ENCODE peak calls at places on chromosome 7, in four cellular contexts. V is left ventricle myocardium inferior, S is fibroblast of mammary gland, X is progenitor cell of endocrine pancreas. Y is an unnamed sample.

GRCh38 chr7:84176716-84177115 is 17.9 kb downstream of the SEMA3A start:
- DNase-seq in V (no peak), S (no peak), X (no peak), Y (no peak)

GRCh38 chr7:155825346-155825745 is 13.1 kb upstream of the SHH start:
- DNase-seq in V (no peak), S (no peak), X (no peak), Y (no peak)

GRCh38 chr7:28298870-28299484 is 113.3 kb upstream of the CREB5 start:
- DNase-seq in V (no peak), S (peak; percentile 78), X (no peak), Y (peak; percentile 68)

GRCh38 chr7:120402368-120402767 is 129.4 kb downstream of the KCND2 start:
- DNase-seq in V (no peak), S (peak; percentile 44), X (no peak), Y (peak; percentile 54)

GRCh38 chr7:157606140-157606539 is 269.3 kb downstream of the DNAJB6 start:
- DNase-seq in V (no peak), S (no peak), X (no peak), Y (no peak)

GRCh38 chr7:42269161-42269560 is 32.2 kb upstream of the GLI3 start:
- DNase-seq in V (no peak), S (no peak), X (no peak), Y (no peak)

GRCh38 chr7:90320801-90321494 is at the start of gene FAM237B:
- DNase-seq in V (no peak), S (peak; percentile 34), X (peak; percentile 29), Y (peak; percentile 42)

GRCh38 chr7:44967571-44968446 is 11.0 kb downstream of the MYO1G start:
- DNase-seq in V (no peak), S (no peak), X (no peak), Y (peak; percentile 50)

GRCh38 chr7:43113622-43114450 is 1.4 kb downstream of the HECW1 start:
- DNase-seq in V (no peak), S (no peak), X (no peak), Y (no peak)

GRCh38 chr7:33904680-33905388 is 505 bp upstream of the BMPER start:
- DNase-seq in V (peak; percentile 23), S (peak; percentile 48), X (peak; percentile 45), Y (peak; percentile 52)

GRCh38 chr7:1814089-1814811 is 144.2 kb downstream of the ELFN1 start:
- DNase-seq in V (no peak), S (no peak), X (no peak), Y (no peak)

GRCh38 chr7:124784879-124785818 is 19.6 kb upstream of the GPR37 start:
- DNase-seq in V (no peak), S (peak; percentile 55), X (no peak), Y (peak; percentile 83)

GRCh38 chr7:3648276-3648675 is 347.2 kb downstream of the SDK1 start:
- DNase-seq in V (no peak), S (peak; percentile 2), X (no peak), Y (peak; percentile 34)

GRCh38 chr7:53151496-53151895 is 116.1 kb downstream of the POM121L12 start:
- DNase-seq in V (no peak), S (no peak), X (no peak), Y (no peak)

DNA sequence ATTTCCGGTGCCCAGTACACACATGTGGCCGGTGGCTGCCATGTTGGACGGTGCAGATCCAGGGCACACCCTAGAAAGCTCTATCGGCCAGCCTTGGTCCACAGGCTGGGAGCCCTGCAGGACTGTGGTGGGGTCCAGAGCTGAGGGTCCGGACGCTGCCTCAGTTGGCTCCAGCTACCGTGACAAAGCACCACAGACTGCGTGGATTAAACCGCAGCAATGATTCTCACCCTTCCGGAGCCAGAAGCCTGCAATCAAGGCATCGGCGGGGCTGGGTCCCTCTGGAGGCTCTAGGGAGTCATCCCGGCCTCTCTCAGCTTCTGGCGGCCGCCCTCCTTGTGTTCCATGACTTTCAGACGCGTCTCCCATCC is 50.1 kb downstream of the PDGFA start:
- DNase-seq in V (no peak), S (no peak), X (no peak), Y (no peak)
- TF ChIP-seq CTCF in V (no peak), S (no peak), X (no peak), Y (no peak)

GRCh38 chr7:86720306-86720705 is 76.6 kb downstream of the GRM3 start:
- DNase-seq in V (no peak), S (no peak), X (no peak), Y (no peak)
- TF ChIP-seq CTCF in V (no peak), S (no peak), X (no peak), Y (no peak)

GRCh38 chr7:39623312-39624201 is at the start of gene RALA:
- DNase-seq in V (peak; percentile 93), S (peak; percentile 92), X (peak; percentile 85), Y (peak; percentile 96)

GRCh38 chr7:39622609-39623311 is 612 bp upstream of the RALA start:
- DNase-seq in V (no peak), S (no peak), X (no peak), Y (no peak)

GRCh38 chr7:39621784-39622411 is 1.5 kb upstream of the RALA start:
- DNase-seq in V (no peak), S (peak; percentile 76), X (no peak), Y (peak; percentile 80)

GRCh38 chr7:39624935-39625694 is 1.7 kb downstream of the RALA start:
- DNase-seq in V (no peak), S (peak; percentile 72), X (no peak), Y (peak; percentile 64)

DNA sequence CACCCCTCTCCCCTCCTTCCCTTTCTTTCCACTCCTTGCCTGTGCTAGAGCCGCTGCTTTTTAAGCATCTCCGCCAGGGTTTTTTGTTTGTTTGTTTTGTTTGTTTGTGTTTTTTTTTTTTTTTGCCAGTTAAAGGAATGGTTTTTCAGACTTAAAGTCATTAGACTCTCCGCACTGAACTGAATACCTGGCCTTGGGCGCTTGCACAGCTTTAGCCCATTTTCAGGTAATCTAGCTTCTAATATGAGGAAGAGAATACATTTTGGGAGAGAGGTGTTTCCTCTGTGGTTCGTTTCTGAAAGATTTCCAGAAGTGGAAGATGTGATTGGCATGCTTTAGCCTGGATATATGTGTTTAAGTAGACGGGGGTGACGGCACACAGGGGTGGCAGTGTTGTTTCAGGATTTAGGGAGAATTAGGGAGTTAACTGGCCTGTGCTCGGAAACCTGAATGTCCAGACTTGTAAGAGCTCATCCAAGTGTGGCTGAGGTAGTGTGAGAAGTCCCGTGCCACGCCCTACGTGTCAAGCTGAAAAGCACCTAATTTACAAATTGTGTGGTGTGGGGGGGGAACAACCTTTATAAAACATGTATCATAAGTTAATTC is 933 bp downstream of the RALA start:
- DNase-seq in V (no peak), S (peak; percentile 59), X (no peak), Y (peak; percentile 56)
- TF ChIP-seq CTCF in V (no peak), S (no peak), X (no peak), Y (no peak)

DNA sequence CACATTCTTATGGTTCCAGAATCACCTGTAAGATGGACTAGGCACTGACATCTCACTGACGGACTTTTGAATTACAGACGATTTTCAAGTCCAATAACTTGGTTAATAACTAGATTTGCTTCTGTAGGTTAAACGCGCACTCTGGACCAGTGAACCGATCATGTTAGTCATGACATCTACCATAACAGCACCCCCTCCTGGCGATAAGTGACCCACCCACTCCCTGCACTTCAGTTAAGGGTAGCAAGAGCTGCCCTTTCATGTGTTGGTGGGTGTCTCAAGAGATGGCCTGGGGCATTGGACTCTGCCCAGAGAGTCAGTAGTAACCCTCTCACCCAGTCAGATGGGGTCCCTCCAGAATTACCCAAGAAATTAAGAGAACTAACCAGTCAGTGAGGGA is 12.9 kb downstream of the GRM8 start:
- DNase-seq in V (no peak), S (no peak), X (no peak), Y (no peak)
- TF ChIP-seq CTCF in V (no peak), S (peak; percentile 13), X (peak; percentile 22), Y (no peak)

GRCh38 chr7:150417239-150417638 is 33.2 kb upstream of the GIMAP8 start:
- DNase-seq in V (no peak), S (no peak), X (no peak), Y (no peak)

GRCh38 chr7:150420987-150421674 is 29.3 kb upstream of the GIMAP8 start:
- DNase-seq in V (peak; percentile 80), S (peak; percentile 69), X (peak; percentile 77), Y (peak; percentile 79)

GRCh38 chr7:150415161-150416160 is 35.0 kb upstream of the GIMAP8 start:
- DNase-seq in V (no peak), S (no peak), X (no peak), Y (no peak)

GRCh38 chr7:150420242-150420641 is 30.2 kb upstream of the GIMAP8 start:
- DNase-seq in V (no peak), S (no peak), X (no peak), Y (no peak)

GRCh38 chr7:150417863-150418262 is 32.6 kb upstream of the GIMAP8 start:
- DNase-seq in V (no peak), S (no peak), X (no peak), Y (no peak)
- TF ChIP-seq CTCF in V (no peak), S (peak; percentile 20), X (peak; percentile 23), Y (peak; percentile 17)

GRCh38 chr7:81256991-81257390 is 338.1 kb upstream of the SEMA3C start:
- DNase-seq in V (no peak), S (peak; percentile 35), X (no peak), Y (peak; percentile 66)
- TF ChIP-seq CTCF in V (peak; percentile 57), S (peak; percentile 22), X (peak; percentile 41), Y (peak; percentile 41)

GRCh38 chr7:133854739-133855138 is 272.4 kb upstream of the LRGUK start:
- DNase-seq in V (no peak), S (peak; percentile 70), X (no peak), Y (peak; percentile 73)
- TF ChIP-seq CTCF in V (peak; percentile 43), S (peak; percentile 46), X (peak; percentile 52), Y (peak; percentile 34)

DNA sequence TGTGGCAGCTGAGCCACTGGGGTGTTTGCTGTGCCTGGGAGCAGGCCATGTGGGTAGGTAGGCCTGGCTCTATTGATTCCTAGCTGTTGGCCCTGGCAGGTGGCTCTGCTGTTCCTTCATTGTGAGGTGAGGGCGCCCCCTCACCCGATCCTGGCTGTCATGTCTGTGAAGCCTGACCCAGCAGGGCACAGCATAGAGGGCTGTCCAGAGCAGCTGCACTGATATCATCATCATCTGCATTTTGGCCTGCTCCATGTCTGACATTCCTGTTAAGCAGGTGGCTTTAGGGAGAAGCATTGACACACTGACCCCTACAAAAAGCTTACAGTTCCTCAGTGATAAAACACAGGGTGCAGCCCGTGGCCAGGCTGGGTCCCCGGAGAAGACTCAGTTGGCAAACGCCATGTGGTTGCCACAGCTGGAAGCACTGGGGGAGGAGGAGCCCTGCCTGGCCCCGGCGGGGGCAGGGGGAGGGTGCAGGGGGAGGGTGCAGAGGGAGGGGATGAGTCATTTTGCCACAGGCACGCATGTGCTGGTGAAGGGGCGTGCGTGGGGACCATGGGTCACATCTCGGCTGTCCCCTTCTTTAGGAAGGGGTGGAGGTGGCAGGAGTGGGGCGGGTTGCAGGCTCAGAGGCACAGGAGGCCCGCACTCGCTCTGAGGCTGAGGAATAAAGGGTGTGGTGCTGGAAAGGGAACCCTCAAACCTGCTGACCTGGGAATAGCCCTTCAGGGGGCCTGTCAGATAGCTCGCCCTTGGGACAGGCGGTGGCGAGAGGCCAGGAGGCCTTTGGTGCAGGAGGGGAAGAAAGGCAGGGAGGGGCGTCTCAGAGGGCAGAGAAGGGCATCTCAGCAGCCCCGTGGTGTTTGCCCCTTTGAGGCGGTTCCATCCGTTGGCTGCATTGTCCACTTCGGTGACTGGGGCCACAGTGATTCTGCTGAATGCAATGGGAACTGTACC is 31.6 kb downstream of the IKZF1 start:
- DNase-seq in V (no peak), S (no peak), X (no peak), Y (no peak)
- TF ChIP-seq CTCF in V (no peak), S (no peak), X (no peak), Y (no peak)

GRCh38 chr7:117480978-117481377 is 1.2 kb downstream of the CFTR start:
- DNase-seq in V (no peak), S (no peak), X (no peak), Y (no peak)
- TF ChIP-seq CTCF in V (peak; percentile 38), S (no peak), X (no peak), Y (no peak)